ENCODE peak calls at places on chromosomes 7 and 10, in five cellular contexts. A is KBM-7, P is NCI-H2081, R is bronchial epithelial cell, Z is omental fat pad. E is an unnamed sample.

GRCh38 chr7:42522227-42522991 is 285.4 kb upstream of the GLI3 start:
- DNase-seq in A (no peak), P (no peak), R (peak; percentile 15), Z (no peak), E (peak; percentile 68)

GRCh38 chr7:111089822-111090426 is 1.0 kb upstream of the LRRN3 start:
- DNase-seq in A (peak; percentile 76), P (peak; percentile 74), R (peak; percentile 57), Z (no peak), E (no peak)

GRCh38 chr7:158818325-158819213 is 10.7 kb downstream of the ESYT2 start:
- DNase-seq in A (peak; percentile 65), P (peak; percentile 49), R (peak; percentile 97), Z (peak; percentile 62), E (peak; percentile 97)

GRCh38 chr10:32386623-32387022 is 39.7 kb upstream of the EPC1 start:
- DNase-seq in A (peak; percentile 50), P (no peak), R (peak; percentile 26), Z (no peak), E (no peak)

GRCh38 chr7:41916450-41916927 is 213.6 kb upstream of the INHBA start:
- DNase-seq in A (no peak), P (no peak), R (peak; percentile 94), Z (no peak), E (no peak)

GRCh38 chr10:49361735-49362568 is 33.9 kb downstream of the DRGX start:
- DNase-seq in A (no peak), P (no peak), R (no peak), Z (no peak), E (no peak)

GRCh38 chr7:38428040-38428439 is 154.6 kb upstream of the TARP start:
- DNase-seq in A (no peak), P (no peak), R (no peak), Z (no peak), E (no peak)

GRCh38 chr7:37089972-37090371 is 358.7 kb downstream of the ELMO1 start:
- DNase-seq in A (no peak), P (no peak), R (peak; percentile 59), Z (no peak), E (no peak)

E was measured in foreskin melanocyte.